ENCODE peak calls at places on chromosomes 12 and 14, in four cellular contexts. C is K562, Q is IMR-90, V is HepG2. T is an unnamed sample.

GRCh38 chr12:39675263-39675662 is 55.7 kb upstream of the ABCD2 start:
- DNase-seq in Q (no peak), C (no peak), V (no peak), T (peak; percentile 11)

GRCh38 chr12:622420-622819 is 40.8 kb downstream of the NINJ2 start:
- DNase-seq in V (no peak), C (peak; percentile 24), Q (no peak), T (no peak)

GRCh38 chr14:73718742-73719251 is 4.6 kb upstream of the PNMA1 start:
- DNase-seq in C (no peak), V (no peak), Q (no peak), T (no peak)

GRCh38 chr14:104345316-104346111 is 207.1 kb downstream of the KIF26A start:
- DNase-seq in Q (no peak), C (no peak), V (no peak), T (no peak)

GRCh38 chr12:7907009-7907408 is 29.0 kb downstream of the SLC2A3 start:
- DNase-seq in Q (peak; percentile 61), C (peak; percentile 52), V (peak; percentile 97), T (peak; percentile 93)

GRCh38 chr14:66643344-66643743 is 135.4 kb downstream of the GPHN start:
- DNase-seq in Q (peak; percentile 17), V (no peak), C (no peak), T (no peak)

GRCh38 chr14:35877276-35877675 is 51.1 kb downstream of the BRMS1L start:
- DNase-seq in C (no peak), V (peak; percentile 73), Q (no peak), T (peak; percentile 24)

GRCh38 chr14:80215756-80216581 is 4.7 kb upstream of the DIO2 start:
- DNase-seq in Q (peak; percentile 49), C (no peak), V (no peak), T (peak; percentile 87)

GRCh38 chr12:104204690-104205480 is 10.7 kb upstream of the TXNRD1 start:
- DNase-seq in Q (no peak), C (no peak), V (no peak), T (no peak)

GRCh38 chr12:47807338-47807737 is 12.4 kb downstream of the HDAC7 start:
- DNase-seq in Q (no peak), V (no peak), C (no peak), T (no peak)

GRCh38 chr12:3122841-3123678 is 45.9 kb downstream of the TSPAN9 start:
- DNase-seq in V (no peak), Q (peak; percentile 75), C (no peak), T (no peak)

GRCh38 chr12:105334568-105334967 is 4.1 kb downstream of the C12orf75 start:
- DNase-seq in Q (peak; percentile 92), V (no peak), C (no peak), T (no peak)

GRCh38 chr12:108777156-108777555 is 45.8 kb upstream of the CORO1C start:
- DNase-seq in V (no peak), C (no peak), Q (no peak), T (no peak)

GRCh38 chr14:54339771-54340170 is 57.0 kb upstream of the CDKN3 start:
- DNase-seq in Q (no peak), C (no peak), V (no peak), T (no peak)

GRCh38 chr12:93825501-93825888 is 148.3 kb downstream of the CRADD start:
- DNase-seq in C (no peak), Q (no peak), V (no peak), T (no peak)

GRCh38 chr12:15705606-15706005 is 83.6 kb downstream of the EPS8 start:
- DNase-seq in Q (no peak), V (no peak), C (no peak), T (no peak)

GRCh38 chr14:69101331-69101826 is 51.5 kb downstream of the DCAF5 start:
- DNase-seq in C (peak; percentile 37), Q (peak; percentile 91), V (no peak), T (peak; percentile 45)

GRCh38 chr12:125272252-125272980 is 207.2 kb downstream of the AACS start:
- DNase-seq in Q (no peak), V (no peak), C (no peak), T (no peak)

GRCh38 chr12:117118838-117119591 is 19.8 kb upstream of the TESC start:
- DNase-seq in C (no peak), V (peak; percentile 44), Q (no peak), T (no peak)

GRCh38 chr12:45290218-45290609 is 74.3 kb downstream of the ANO6 start:
- DNase-seq in Q (peak; percentile 88), V (no peak), C (no peak), T (no peak)

GRCh38 chr12:115661103-115661502 is 616.4 kb downstream of the MED13L start:
- DNase-seq in Q (no peak), V (no peak), C (no peak), T (no peak)

GRCh38 chr12:115659422-115659821 is 618.1 kb downstream of the MED13L start:
- DNase-seq in Q (no peak), V (no peak), C (no peak), T (no peak)

GRCh38 chr12:115660211-115660805 is 617.2 kb downstream of the MED13L start:
- DNase-seq in C (no peak), Q (no peak), V (no peak), T (no peak)

GRCh38 chr12:115657081-115658013 is 620.1 kb downstream of the MED13L start:
- DNase-seq in Q (no peak), V (no peak), C (no peak), T (no peak)
- TF ChIP-seq MAZ in Q (no peak), V (no peak), C (no peak), T (no peak)

DNA sequence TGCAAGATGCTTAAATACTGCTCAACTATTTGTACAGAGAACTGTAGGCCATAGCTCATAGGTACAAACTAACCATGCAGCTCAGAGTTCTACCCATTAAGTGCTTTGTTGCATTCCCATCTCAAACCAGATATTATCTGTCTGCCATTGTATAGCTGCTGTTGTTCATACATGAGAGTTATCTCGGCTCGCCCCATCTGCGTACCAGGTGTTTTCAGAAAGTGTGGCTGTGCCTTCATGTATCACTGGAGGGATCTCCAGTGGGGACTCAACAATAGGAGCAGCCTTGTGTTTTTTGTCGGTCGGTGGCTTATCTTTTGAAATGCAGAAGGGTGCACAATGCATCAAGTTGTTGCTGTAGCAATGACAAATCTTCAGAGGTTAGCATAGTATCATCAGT is 678.3 kb downstream of the RERGL start:
- DNase-seq in C (no peak), V (no peak), Q (no peak), T (no peak)
- TF ChIP-seq MAZ in C (no peak), V (no peak), Q (no peak), T (no peak)

GRCh38 chr14:61561144-61561543 is 134.2 kb upstream of the HIF1A start:
- DNase-seq in Q (peak; percentile 77), C (no peak), V (peak; percentile 42), T (peak; percentile 72)
- TF ChIP-seq MAZ in Q (no peak), C (no peak), V (no peak), T (no peak)

GRCh38 chr14:61130512-61131260 is 149.6 kb downstream of the SLC38A6 start:
- DNase-seq in C (no peak), Q (no peak), V (no peak), T (no peak)
- TF ChIP-seq MAZ in C (no peak), Q (no peak), V (no peak), T (no peak)

DNA sequence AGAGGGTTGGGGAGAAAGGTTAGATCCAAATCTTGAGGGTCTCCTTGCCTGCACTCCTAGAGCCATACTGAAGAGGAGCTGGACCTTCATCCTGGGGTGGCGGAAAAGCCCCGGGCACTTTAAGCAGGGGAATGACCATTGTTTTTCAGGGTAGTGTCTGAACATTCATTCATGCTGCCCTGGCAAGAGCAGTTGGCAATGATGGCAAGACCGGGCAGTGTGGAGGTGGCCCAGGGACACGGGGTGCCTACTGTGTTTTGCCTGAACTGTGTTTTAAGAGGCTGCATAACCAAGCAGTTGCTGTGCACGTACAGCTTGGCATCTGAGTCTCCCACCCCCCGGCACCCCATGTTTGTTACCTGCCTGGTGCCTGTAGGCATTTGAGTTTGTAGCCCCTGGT is 14.7 kb downstream of the TPCN1 start:
- DNase-seq in Q (no peak), V (no peak), C (no peak), T (no peak)
- TF ChIP-seq MAZ in Q (no peak), V (no peak), C (no peak), T (no peak)

GRCh38 chr14:37202265-37202664 is 4.5 kb downstream of the MIPOL1 start:
- DNase-seq in Q (peak; percentile 45), C (no peak), V (no peak), T (no peak)
- TF ChIP-seq MAZ in Q (no peak), C (no peak), V (no peak), T (no peak)

DNA sequence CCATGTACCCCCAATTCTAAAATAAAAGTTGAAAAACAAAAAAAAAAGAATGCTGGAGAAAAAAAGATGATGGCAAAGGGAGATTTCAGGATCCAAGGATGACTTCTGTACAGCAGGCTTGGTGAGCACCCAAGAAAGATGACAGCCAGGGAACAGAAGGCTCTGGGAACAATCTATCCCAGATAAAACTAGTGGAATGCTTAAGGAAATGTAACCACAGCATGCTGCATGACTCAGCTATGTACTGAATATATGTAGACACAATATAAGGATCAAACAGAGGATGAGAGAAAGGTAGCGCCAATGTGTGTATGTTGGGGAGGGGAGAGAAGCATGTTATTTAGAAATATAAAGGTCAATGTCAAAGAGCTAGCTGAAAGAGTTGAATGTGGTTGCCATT is 123.7 kb upstream of the TMTC1 start:
- DNase-seq in Q (no peak), C (no peak), V (no peak), T (no peak)
- TF ChIP-seq MAZ in Q (no peak), C (no peak), V (no peak), T (no peak)